ENCODE peak calls at places on chromosomes 2 and 18, in five cellular contexts. H, Z, R, L and S are unnamed samples.
A peak's percentile ranks its signal among the peaks of the same experiment; 100 is the strongest.

GRCh38 chr2:30708491-30709290 is 98.6 kb downstream of the CAPN13 start:
- DNase-seq in H (no peak), Z (no peak), R (peak; percentile 29), L (peak; percentile 46), S (no peak)

GRCh38 chr2:160683206-160683605 is 189.6 kb upstream of the RBMS1 start:
- DNase-seq in H (no peak), Z (no peak), R (no peak), L (no peak), S (no peak)

GRCh38 chr2:6941299-6942046 is 24.3 kb downstream of the RNF144A start:
- DNase-seq in H (no peak), Z (no peak), R (no peak), L (no peak), S (no peak)

GRCh38 chr18:36309436-36310391 is 12.2 kb downstream of the FHOD3 start:
- DNase-seq in H (no peak), Z (no peak), R (no peak), L (peak; percentile 50), S (no peak)

GRCh38 chr2:72570401-72570800 is 255.4 kb downstream of the EXOC6B start:
- DNase-seq in H (no peak), Z (no peak), R (no peak), L (no peak), S (peak; percentile 1)

GRCh38 chr2:222903234-222904220 is 42.7 kb downstream of the ACSL3 start:
- DNase-seq in H (peak; percentile 45), Z (no peak), R (peak; percentile 49), L (no peak), S (peak; percentile 66)

GRCh38 chr2:17543131-17543660 is 2.7 kb downstream of the VSNL1 start:
- DNase-seq in H (no peak), Z (no peak), R (peak; percentile 44), L (no peak), S (peak; percentile 78)

GRCh38 chr2:189217546-189217945 is 38.0 kb upstream of the COL5A2 start:
- DNase-seq in H (no peak), Z (no peak), R (no peak), L (peak; percentile 58), S (peak; percentile 100)

GRCh38 chr2:226828164-226828563 is 7.7 kb upstream of the RHBDD1 start:
- DNase-seq in H (no peak), Z (no peak), R (no peak), L (no peak), S (no peak)

GRCh38 chr2:168602846-168603406 is 146.9 kb downstream of the CERS6 start:
- DNase-seq in H (no peak), Z (no peak), R (no peak), L (no peak), S (no peak)

GRCh38 chr2:88464166-88464565 is 11.7 kb upstream of the FOXI3 start:
- DNase-seq in H (no peak), Z (no peak), R (no peak), L (no peak), S (no peak)

GRCh38 chr2:196660264-196660663 is 20.7 kb downstream of the CCDC150 start:
- DNase-seq in H (no peak), Z (no peak), R (no peak), L (no peak), S (no peak)

GRCh38 chr18:79577451-79578395 is 101.9 kb upstream of the CTDP1 start:
- DNase-seq in H (no peak), Z (peak; percentile 48), R (no peak), L (no peak), S (no peak)

GRCh38 chr18:13433685-13434084 is 215.1 kb downstream of the LDLRAD4 start:
- DNase-seq in H (no peak), Z (no peak), R (no peak), L (no peak), S (no peak)

GRCh38 chr2:27249891-27250651 is 12.8 kb downstream of the SLC30A3 start:
- DNase-seq in H (peak; percentile 60), Z (peak; percentile 68), R (peak; percentile 31), L (no peak), S (peak; percentile 86)

GRCh38 chr2:209942936-209943605 is 59.4 kb upstream of the RPE start:
- DNase-seq in H (no peak), Z (no peak), R (no peak), L (no peak), S (no peak)

GRCh38 chr18:37698508-37699035 is 133.0 kb upstream of the CELF4 start:
- DNase-seq in H (no peak), Z (no peak), R (no peak), L (no peak), S (peak; percentile 18)

GRCh38 chr2:9001229-9001628 is 2.3 kb downstream of the MBOAT2 start:
- DNase-seq in H (no peak), Z (no peak), R (peak; percentile 49), L (no peak), S (no peak)

GRCh38 chr2:63052411-63053234 is 2.0 kb downstream of the OTX1 start:
- DNase-seq in H (no peak), Z (no peak), R (no peak), L (no peak), S (peak; percentile 18)

GRCh38 chr2:112685167-112685884 is 35.5 kb upstream of the NT5DC4 start:
- DNase-seq in H (no peak), Z (no peak), R (no peak), L (no peak), S (no peak)

GRCh38 chr18:13270279-13270911 is 51.8 kb downstream of the LDLRAD4 start:
- DNase-seq in H (no peak), Z (no peak), R (no peak), L (peak; percentile 57), S (no peak)

GRCh38 chr18:61132036-61132435 is 201.2 kb upstream of the CDH20 start:
- DNase-seq in H (no peak), Z (no peak), R (no peak), L (no peak), S (no peak)

GRCh38 chr2:225995788-225996476 is 596.4 kb downstream of the NYAP2 start:
- DNase-seq in H (no peak), Z (no peak), R (no peak), L (no peak), S (no peak)

GRCh38 chr2:197103363-197103762 is 176.9 kb upstream of the PGAP1 start:
- DNase-seq in H (no peak), Z (no peak), R (no peak), L (no peak), S (no peak)

GRCh38 chr2:228644199-228644598 is 462.7 kb upstream of the SPHKAP start:
- DNase-seq in H (no peak), Z (no peak), R (no peak), L (no peak), S (no peak)

GRCh38 chr2:46534589-46534988 is 55.2 kb downstream of the TMEM247 start:
- DNase-seq in H (no peak), Z (no peak), R (no peak), L (no peak), S (no peak)

GRCh38 chr18:36284268-36284667 is 13.2 kb upstream of the FHOD3 start:
- DNase-seq in H (no peak), Z (no peak), R (no peak), L (no peak), S (no peak)

GRCh38 chr2:97957432-97958183 is 38.1 kb downstream of the TMEM131 start:
- DNase-seq in H (no peak), Z (no peak), R (no peak), L (no peak), S (peak; percentile 16)

GRCh38 chr2:181304011-181304844 is 153.0 kb upstream of the ITGA4 start:
- DNase-seq in H (no peak), Z (no peak), R (no peak), L (no peak), S (no peak)

GRCh38 chr2:163794635-163795034 is 58.8 kb upstream of the FIGN start:
- DNase-seq in H (no peak), Z (no peak), R (no peak), L (no peak), S (no peak)

GRCh38 chr2:235270951-235271350 is 222.9 kb upstream of the AGAP1 start:
- DNase-seq in H (no peak), Z (no peak), R (no peak), L (no peak), S (no peak)

GRCh38 chr2:99925960-99926359 is 216.4 kb downstream of the AFF3 start:
- DNase-seq in H (no peak), Z (no peak), R (no peak), L (no peak), S (no peak)
- H3K4me1 ChIP-seq in H (no peaks in the 10 kb centered on the region), Z (no peaks in the 10 kb centered on the region), R (no peaks in the 10 kb centered on the region), L (no peaks in the 10 kb centered on the region), S (no peaks in the 10 kb centered on the region)

GRCh38 chr18:49444599-49444998 is 15.8 kb downstream of the DYM start:
- DNase-seq in H (no peak), Z (no peak), R (no peak), L (no peak), S (no peak)

GRCh38 chr18:49443837-49444236 is 16.6 kb downstream of the DYM start:
- DNase-seq in H (no peak), Z (no peak), R (no peak), L (no peak), S (no peak)

GRCh38 chr18:49446481-49446880 is 14.0 kb downstream of the DYM start:
- DNase-seq in H (no peak), Z (no peak), R (no peak), L (no peak), S (no peak)

GRCh38 chr18:49441338-49441938 is 19.0 kb downstream of the DYM start:
- DNase-seq in H (no peak), Z (no peak), R (no peak), L (no peak), S (no peak)
- H3K36me3 ChIP-seq in H (no peaks in the 10 kb centered on the region), Z (no peaks in the 10 kb centered on the region), R (no peaks in the 10 kb centered on the region), L (no peaks in the 10 kb centered on the region), S (no peaks in the 10 kb centered on the region)

DNA sequence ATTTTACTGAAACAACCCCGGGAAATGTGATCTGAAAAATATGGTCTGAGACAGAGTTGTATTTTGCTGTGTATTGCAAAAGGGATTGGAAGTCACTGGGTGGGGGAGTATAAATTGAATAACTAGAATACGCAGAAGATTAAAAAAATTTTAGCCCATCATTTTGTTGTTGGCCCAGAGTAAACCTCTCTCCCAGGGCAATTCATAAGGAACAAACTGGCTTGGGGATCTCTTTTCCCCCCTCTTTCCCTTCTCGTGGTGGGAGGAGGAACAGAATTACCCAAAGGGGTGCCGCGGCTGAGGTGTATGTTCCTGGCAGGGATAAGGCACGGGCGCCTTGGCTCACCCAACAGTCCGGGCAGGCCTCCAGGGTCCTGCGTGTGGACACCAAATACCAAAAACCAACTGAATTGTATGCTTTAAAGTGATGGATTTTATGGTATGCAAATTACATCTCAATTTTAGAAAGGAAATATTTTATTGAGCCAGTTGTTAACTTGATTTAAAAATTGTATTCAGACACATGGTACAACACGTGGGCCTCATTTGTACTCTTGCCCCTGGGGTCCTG is 121.2 kb upstream of the SPRED2 start:
- DNase-seq in H (peak; percentile 34), Z (no peak), R (no peak), L (no peak), S (no peak)
- H3K4me1 ChIP-seq in H (peaks cover 8% of the 10 kb centered on the region), Z (no peaks in the 10 kb centered on the region), R (no peaks in the 10 kb centered on the region), L (no peaks in the 10 kb centered on the region), S (peaks cover 1% of the 10 kb centered on the region)

GRCh38 chr18:58700209-58700608 is 28.9 kb downstream of the MALT1 start:
- DNase-seq in H (no peak), Z (no peak), R (no peak), L (no peak), S (no peak)
- H3K36me3 ChIP-seq in H (peaks cover 82% of the 10 kb centered on the region), Z (peaks cover 59% of the 10 kb centered on the region), R (no peaks in the 10 kb centered on the region), L (peaks cover 19% of the 10 kb centered on the region), S (peaks cover 3% of the 10 kb centered on the region)

GRCh38 chr2:217851191-217852020 is 151.4 kb downstream of the TNS1 start:
- DNase-seq in H (no peak), Z (peak; percentile 58), R (no peak), L (peak; percentile 75), S (no peak)
- H3K4me1 ChIP-seq in H (peaks cover 81% of the 10 kb centered on the region), Z (peaks cover 98% of the 10 kb centered on the region), R (no peaks in the 10 kb centered on the region), L (no peaks in the 10 kb centered on the region), S (no peaks in the 10 kb centered on the region)

GRCh38 chr2:10426726-10427567 is 21.2 kb downstream of the ODC1 start:
- DNase-seq in H (no peak), Z (no peak), R (no peak), L (no peak), S (no peak)
- H3K36me3 ChIP-seq in H (peaks cover 65% of the 10 kb centered on the region), Z (peaks cover 63% of the 10 kb centered on the region), R (peaks cover 7% of the 10 kb centered on the region), L (peaks cover 10% of the 10 kb centered on the region), S (no peaks in the 10 kb centered on the region)